ENCODE peak calls at places on chromosome 3, in ten cellular contexts. Y, F, I, E, B, D, L, G, T and S are unnamed samples. For H3K36me3, the result is how much of the 10 kb centered on the place peaks cover.

GRCh38 chr3:181974198-181974597 is 262.5 kb downstream of the SOX2 start:
- DNase-seq in G (peak), E (no peak), T (no peak), L (no peak), Y (no peak), I (no peak), B (no peak), D (no peak), F (no peak), S (no peak)

GRCh38 chr3:99542771-99543518 is 95.4 kb upstream of the COL8A1 start:
- DNase-seq in I (no peak), F (no peak), G (no peak), E (no peak), B (no peak), Y (no peak), L (no peak), D (no peak), T (no peak), S (no peak)

GRCh38 chr3:36201546-36201945 is 178.8 kb upstream of the STAC start:
- DNase-seq in E (no peak), L (no peak), G (no peak), B (no peak), D (no peak), I (peak), Y (no peak), F (peak), T (no peak), S (no peak)

GRCh38 chr3:11379824-11380281 is 107.7 kb downstream of the ATG7 start:
- DNase-seq in F (no peak), I (no peak), T (no peak), B (no peak), Y (no peak), G (peak), D (no peak), E (no peak), L (no peak), S (no peak)

GRCh38 chr3:190174471-190174870 is 53.8 kb upstream of the P3H2 start:
- DNase-seq in L (no peak), Y (no peak), I (no peak), E (no peak), B (no peak), D (no peak), G (no peak), F (no peak), T (no peak), S (no peak)

GRCh38 chr3:129123314-129124060 is 1.9 kb upstream of the RAB43 start:
- DNase-seq in D (no peak), F (no peak), E (peak), L (no peak), G (no peak), I (no peak), B (peak), T (no peak), Y (no peak), S (no peak)

GRCh38 chr3:132874701-132875100 is 152.5 kb upstream of the NPHP3 start:
- DNase-seq in Y (no peak), D (no peak), L (no peak), F (no peak), I (no peak), G (no peak), T (no peak), E (no peak), B (no peak), S (no peak)

GRCh38 chr3:141738636-141739363 is 702 bp downstream of the RNF7 start:
- DNase-seq in F (peak), G (peak), B (peak), L (no peak), T (no peak), I (peak), D (peak), Y (no peak), E (peak), S (no peak)

GRCh38 chr3:38646630-38647029 is 2.9 kb downstream of the SCN5A start:
- DNase-seq in B (no peak), G (no peak), T (no peak), E (peak), D (no peak), I (peak), Y (no peak), F (no peak), L (no peak), S (no peak)

GRCh38 chr3:89467886-89468479 is 360.6 kb downstream of the EPHA3 start:
- DNase-seq in G (no peak), L (no peak), D (peak), T (no peak), I (no peak), B (no peak), F (no peak), Y (no peak), E (no peak), S (no peak)

GRCh38 chr3:187975571-187976360 is 178.2 kb upstream of the LPP start:
- DNase-seq in L (no peak), Y (peak), F (no peak), D (no peak), B (no peak), I (no peak), T (no peak), E (no peak), G (no peak), S (peak)

GRCh38 chr3:40044487-40044886 is 235.1 kb downstream of the MYRIP start:
- DNase-seq in F (no peak), G (peak), Y (no peak), B (no peak), E (no peak), I (no peak), L (no peak), D (no peak), T (no peak), S (no peak)

GRCh38 chr3:3316523-3316922 is 137.0 kb upstream of the CRBN start:
- DNase-seq in F (no peak), L (no peak), D (no peak), T (no peak), E (no peak), B (no peak), G (no peak), I (no peak), Y (no peak), S (no peak)

GRCh38 chr3:105647047-105647446 is 221.8 kb downstream of the CBLB start:
- DNase-seq in Y (no peak), I (no peak), B (no peak), T (no peak), D (no peak), G (peak), L (no peak), F (no peak), E (peak), S (no peak)

GRCh38 chr3:130635978-130636377 is 110.7 kb downstream of the PIK3R4 start:
- DNase-seq in B (no peak), L (no peak), E (no peak), G (no peak), D (no peak), F (no peak), I (no peak), T (no peak), Y (no peak), S (no peak)

GRCh38 chr3:134055661-134056060 is 25.9 kb upstream of the SLCO2A1 start:
- DNase-seq in L (no peak), I (no peak), G (no peak), F (no peak), D (no peak), T (no peak), Y (no peak), B (no peak), E (no peak), S (no peak)

GRCh38 chr3:76561494-76562242 is 478.2 kb upstream of the ROBO2 start:
- DNase-seq in L (no peak), F (no peak), T (no peak), I (no peak), B (no peak), Y (no peak), D (no peak), G (peak), E (no peak), S (no peak)

GRCh38 chr3:81218023-81218422 is 543.4 kb downstream of the GBE1 start:
- DNase-seq in E (peak), L (no peak), F (peak), I (peak), T (no peak), B (no peak), Y (no peak), G (peak), D (no peak), S (no peak)

GRCh38 chr3:40771112-40771511 is 246.4 kb downstream of the ZNF621 start:
- DNase-seq in E (no peak), Y (no peak), I (no peak), G (no peak), D (no peak), F (no peak), B (no peak), T (peak), L (no peak), S (no peak)

GRCh38 chr3:190131329-190131728 is 10.6 kb upstream of the P3H2 start:
- DNase-seq in E (no peak), T (no peak), F (no peak), D (no peak), G (peak), B (no peak), Y (no peak), L (no peak), I (no peak), S (no peak)

GRCh38 chr3:45143673-45144670 is 2.2 kb downstream of the CDCP1 start:
- DNase-seq in D (no peak), G (peak), L (no peak), Y (no peak), E (no peak), F (no peak), T (no peak), B (no peak), I (no peak), S (no peak)

GRCh38 chr3:184040010-184040409 is 8.5 kb downstream of the HTR3D start:
- DNase-seq in B (no peak), D (no peak), L (no peak), G (no peak), T (no peak), F (peak), I (peak), Y (no peak), E (peak), S (no peak)

GRCh38 chr3:136858381-136858780 is 3.6 kb upstream of the NCK1 start:
- DNase-seq in T (no peak), G (no peak), I (no peak), L (no peak), Y (no peak), E (no peak), F (no peak), D (peak), B (no peak), S (no peak)

GRCh38 chr3:66195347-66195783 is 25.4 kb upstream of the SLC25A26 start:
- DNase-seq in I (peak), L (peak), B (no peak), D (peak), F (peak), E (peak), T (no peak), G (peak), Y (no peak), S (peak)

GRCh38 chr3:185335799-185336198 is 27.1 kb upstream of the MAP3K13 start:
- DNase-seq in B (no peak), Y (no peak), G (peak), L (no peak), E (peak), D (no peak), I (no peak), F (no peak), T (no peak), S (no peak)

GRCh38 chr3:20984594-20985207 is 766.3 kb downstream of the ZNF385D start:
- DNase-seq in G (no peak), F (no peak), E (no peak), L (no peak), T (no peak), I (no peak), D (no peak), Y (no peak), B (no peak), S (no peak)

GRCh38 chr3:45666729-45667440 is 22.3 kb upstream of the SACM1L start:
- DNase-seq in I (peak), T (no peak), B (no peak), F (no peak), G (peak), D (peak), Y (no peak), L (no peak), E (peak), S (peak)

GRCh38 chr3:124441766-124442165 is 288.5 kb upstream of the UMPS start:
- DNase-seq in F (no peak), L (no peak), D (no peak), Y (no peak), I (no peak), G (no peak), B (no peak), T (no peak), E (no peak), S (no peak)

GRCh38 chr3:43319794-43320193 is 33.5 kb downstream of the SNRK start:
- DNase-seq in L (no peak), T (no peak), G (no peak), B (no peak), D (no peak), E (no peak), F (no peak), Y (no peak), I (no peak), S (no peak)
- H3K36me3 ChIP-seq in L (under half), T (under half), G (under half), B (under half), D (under half), E (under half), F (under half), Y (under half), I (under half), S (under half)

GRCh38 chr3:111803123-111803593 is 55.9 kb upstream of the PHLDB2 start:
- DNase-seq in D (peak), E (peak), I (no peak), G (peak), T (peak), B (no peak), Y (peak), L (peak), F (peak), S (peak)
- H3K27ac ChIP-seq in D (peak), E (peak), I (peak), G (peak), T (peak), B (no peak), Y (peak), L (peak), F (no peak), S (peak)

GRCh38 chr3:12932754-12933153 is 91.4 kb upstream of the RPL32 start:
- DNase-seq in B (no peak), Y (no peak), F (no peak), I (peak), D (no peak), L (no peak), T (no peak), E (no peak), G (no peak), S (no peak)

GRCh38 chr3:12935023-12935860 is 93.9 kb upstream of the RPL32 start:
- DNase-seq in I (no peak), T (no peak), L (no peak), G (peak), Y (no peak), D (no peak), B (no peak), F (no peak), E (no peak), S (no peak)

GRCh38 chr3:12935861-12936830 is 94.8 kb upstream of the RPL32 start:
- DNase-seq in E (no peak), Y (no peak), L (no peak), D (no peak), T (no peak), B (no peak), F (no peak), I (no peak), G (no peak), S (no peak)

GRCh38 chr3:12933901-12934300 is 92.5 kb upstream of the RPL32 start:
- DNase-seq in B (no peak), T (no peak), G (no peak), L (no peak), I (no peak), Y (no peak), D (no peak), E (no peak), F (no peak), S (no peak)

DNA sequence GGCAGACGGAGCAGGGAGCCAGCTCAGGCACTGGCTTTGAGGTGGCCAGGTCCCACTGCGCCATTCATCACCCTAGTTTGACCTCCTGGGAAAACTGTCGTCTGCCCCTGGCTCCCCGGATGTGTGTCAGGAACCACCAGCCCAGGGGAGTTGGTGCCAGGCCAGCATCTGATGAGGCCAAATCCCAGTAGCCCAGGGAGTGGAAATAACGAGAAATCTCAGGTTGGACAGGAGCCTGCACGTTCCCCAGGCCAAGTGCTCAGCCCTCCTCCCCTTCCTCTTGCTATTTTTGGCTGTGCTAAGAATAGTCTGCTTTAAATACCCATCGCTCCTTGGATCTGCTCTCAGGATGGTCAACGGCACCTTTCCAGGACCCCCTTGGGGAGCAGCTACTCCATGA is 93.1 kb upstream of the RPL32 start:
- DNase-seq in G (peak), T (peak), F (peak), D (peak), I (no peak), L (peak), Y (no peak), E (no peak), B (no peak), S (peak)
- H3K36me3 ChIP-seq in G (under half), T (under half), F (under half), D (half or more), I (under half), L (under half), Y (under half), E (under half), B (half or more), S (under half)

GRCh38 chr3:171753025-171753472 is 57.2 kb downstream of the PLD1 start:
- DNase-seq in F (peak), T (no peak), G (peak), I (no peak), L (peak), D (peak), Y (no peak), B (no peak), E (peak), S (no peak)
- H3K27ac ChIP-seq in F (peak), T (no peak), G (no peak), I (peak), L (peak), D (peak), Y (no peak), B (no peak), E (no peak), S (no peak)

DNA sequence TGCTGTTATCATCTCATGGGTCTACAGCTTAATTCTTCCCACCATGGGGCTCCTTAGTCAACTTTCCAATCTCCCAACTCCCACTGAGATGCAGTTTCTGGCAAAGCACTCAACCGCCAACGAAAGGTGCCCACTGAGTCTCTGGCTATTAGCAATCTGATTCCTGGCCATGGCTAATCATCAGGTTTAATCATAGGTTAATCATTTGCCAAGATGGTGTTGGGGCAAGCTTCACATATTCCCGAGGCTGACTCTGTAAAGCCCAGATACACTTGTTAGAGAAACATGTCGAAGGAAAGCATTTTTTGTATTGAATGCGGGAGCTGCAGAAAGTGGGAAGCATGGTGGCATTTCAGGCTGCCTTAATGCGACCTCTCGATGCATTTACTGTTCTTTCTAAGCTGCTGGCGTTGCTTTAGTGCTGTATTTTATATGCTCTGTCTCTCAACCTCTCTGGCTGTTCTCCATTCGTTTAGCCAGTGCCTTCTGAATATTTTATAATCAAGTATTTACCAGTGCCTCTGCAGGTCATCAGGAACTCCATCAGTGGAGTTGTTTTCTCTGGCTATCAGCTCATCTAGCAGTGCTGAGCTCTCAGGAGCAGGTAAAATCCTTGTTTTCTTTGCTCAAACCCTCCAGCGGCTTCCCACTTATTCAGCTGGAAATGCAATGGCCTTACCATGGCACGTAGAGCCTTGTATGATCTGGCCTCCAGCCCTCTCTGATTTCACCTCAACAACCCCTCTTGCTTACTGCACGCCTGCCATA is 67.0 kb downstream of the EDEM1 start:
- DNase-seq in E (no peak), D (no peak), Y (no peak), I (no peak), G (no peak), T (no peak), F (no peak), B (no peak), L (no peak), S (no peak)
- H3K36me3 ChIP-seq in E (under half), D (under half), Y (under half), I (under half), G (under half), T (under half), F (under half), B (under half), L (under half), S (under half)

GRCh38 chr3:101851072-101851471 is 1.8 kb downstream of the NFKBIZ start:
- DNase-seq in I (no peak), L (no peak), Y (no peak), B (no peak), D (no peak), T (no peak), G (no peak), F (no peak), E (no peak), S (no peak)
- H3K27ac ChIP-seq in I (peak), L (peak), Y (peak), B (peak), D (peak), T (peak), G (peak), F (no peak), E (peak), S (peak)

GRCh38 chr3:14462738-14463137 is 60.3 kb downstream of the SLC6A6 start:
- DNase-seq in E (peak), G (no peak), T (no peak), D (no peak), B (no peak), I (no peak), F (no peak), L (no peak), Y (no peak), S (no peak)
- H3K36me3 ChIP-seq in E (under half), G (under half), T (under half), D (half or more), B (half or more), I (under half), F (under half), L (under half), Y (under half), S (half or more)

GRCh38 chr3:30492581-30493192 is 113.7 kb upstream of the TGFBR2 start:
- DNase-seq in B (no peak), L (no peak), I (no peak), Y (no peak), G (peak), T (no peak), E (no peak), D (no peak), F (no peak), S (no peak)

GRCh38 chr3:30496496-30496966 is 109.9 kb upstream of the TGFBR2 start:
- DNase-seq in Y (peak), I (no peak), B (no peak), D (no peak), L (no peak), G (peak), F (no peak), E (peak), T (no peak), S (peak)

GRCh38 chr3:30498587-30498967 is 107.8 kb upstream of the TGFBR2 start:
- DNase-seq in D (no peak), B (no peak), Y (no peak), L (no peak), E (no peak), G (no peak), I (no peak), F (no peak), T (no peak), S (no peak)

GRCh38 chr3:30495172-30496124 is 111.0 kb upstream of the TGFBR2 start:
- DNase-seq in Y (no peak), B (no peak), I (no peak), L (no peak), E (no peak), F (no peak), G (no peak), T (no peak), D (no peak), S (no peak)

GRCh38 chr3:30493912-30494311 is 112.5 kb upstream of the TGFBR2 start:
- DNase-seq in Y (no peak), F (no peak), E (no peak), L (no peak), G (peak), I (no peak), B (no peak), D (no peak), T (no peak), S (no peak)
- H3K27ac ChIP-seq in Y (peak), F (no peak), E (no peak), L (no peak), G (peak), I (no peak), B (no peak), D (peak), T (peak), S (no peak)

GRCh38 chr3:52470920-52471319 is 15.5 kb downstream of the NISCH start:
- DNase-seq in F (no peak), T (no peak), B (no peak), G (no peak), E (no peak), D (no peak), I (no peak), L (no peak), Y (no peak), S (no peak)
- H3K36me3 ChIP-seq in F (under half), T (under half), B (half or more), G (under half), E (under half), D (half or more), I (under half), L (under half), Y (under half), S (under half)

DNA sequence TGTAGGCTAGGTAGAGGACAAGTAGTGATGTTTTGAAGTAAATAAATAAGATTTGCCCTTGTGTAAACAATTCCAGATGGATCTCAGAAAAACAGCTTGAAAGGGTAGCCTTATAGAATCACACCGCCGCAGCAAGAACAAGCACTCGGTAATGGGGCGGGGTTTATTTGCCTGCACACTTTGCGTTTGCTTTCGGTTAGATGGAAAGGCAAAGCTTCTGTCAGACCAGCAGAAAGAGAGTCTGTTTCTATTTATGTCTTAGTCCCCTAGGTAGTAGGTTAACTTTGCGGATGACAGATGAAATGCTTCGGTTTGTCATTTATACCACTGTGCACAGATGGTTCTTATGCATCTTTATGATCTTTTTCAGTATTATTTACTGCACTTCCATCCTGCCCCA is 62.1 kb downstream of the PYDC2 start:
- DNase-seq in I (no peak), B (no peak), F (no peak), G (no peak), L (no peak), T (no peak), D (no peak), Y (no peak), E (no peak), S (no peak)
- H3K27ac ChIP-seq in I (no peak), B (no peak), F (no peak), G (no peak), L (no peak), T (no peak), D (no peak), Y (no peak), E (no peak), S (no peak)